ENCODE peak calls at places on chromosomes 7 and 10, in eight cellular contexts. B is heart left ventricle, U is ovary, S is epithelial cell of esophagus, R is HAP-1, V is iPS DF 6.9, T is hepatocyte, X is sigmoid colon. G is an unnamed sample.

GRCh38 chr7:2203551-2204300 is 29.0 kb downstream of the MAD1L1 start:
- DNase-seq in V (no peak), U (peak; percentile 83), R (no peak), S (no peak), T (peak; percentile 43), X (peak; percentile 67), B (no peak), G (no peak)

GRCh38 chr7:150969483-150969874 is 8.6 kb downstream of the KCNH2 start:
- DNase-seq in B (no peak), V (no peak), T (no peak), X (no peak), S (no peak), R (no peak), U (no peak), G (no peak)

GRCh38 chr10:132149917-132150316 is 36.8 kb upstream of the DPYSL4 start:
- DNase-seq in S (no peak), T (no peak), B (no peak), U (peak; percentile 20), X (no peak), R (no peak), V (no peak), G (no peak)

GRCh38 chr10:52316005-52316404 is 1.9 kb downstream of the DKK1 start:
- DNase-seq in X (no peak), B (no peak), V (no peak), T (no peak), U (no peak), R (no peak), S (no peak), G (no peak)

GRCh38 chr7:123876557-123877256 is 31.7 kb downstream of the HYAL4 start:
- DNase-seq in X (no peak), B (no peak), R (no peak), U (no peak), T (no peak), V (no peak), S (no peak), G (no peak)

GRCh38 chr10:17616403-17617030 is 657 bp downstream of the HACD1 start:
- DNase-seq in B (peak; percentile 86), T (peak; percentile 81), V (peak; percentile 41), S (peak; percentile 59), U (peak; percentile 71), X (peak; percentile 90), R (peak; percentile 38), G (no peak)

GRCh38 chr7:114859477-114859876 is 62.4 kb upstream of the MDFIC start:
- DNase-seq in R (no peak), X (no peak), B (no peak), V (no peak), T (no peak), S (no peak), U (no peak), G (no peak)

GRCh38 chr7:74267756-74268565 is 13.8 kb upstream of the RFC2 start:
- DNase-seq in S (peak; percentile 51), T (no peak), B (no peak), R (no peak), V (no peak), U (no peak), X (no peak), G (no peak)

GRCh38 chr10:48511855-48512191 is 93.0 kb downstream of the ARHGAP22 start:
- DNase-seq in B (no peak), T (no peak), U (no peak), X (no peak), V (no peak), R (no peak), S (peak; percentile 39), G (no peak)

GRCh38 chr7:30367561-30367960 is 83.2 kb downstream of the ZNRF2 start:
- DNase-seq in B (no peak), U (no peak), V (no peak), T (no peak), R (peak; percentile 83), S (no peak), X (no peak), G (no peak)

GRCh38 chr10:60978287-60979115 is 34.5 kb upstream of the RHOBTB1 start:
- DNase-seq in S (peak; percentile 58), T (peak; percentile 25), B (no peak), X (no peak), V (no peak), U (no peak), R (peak; percentile 77), G (no peak)

GRCh38 chr7:92830532-92831110 is 5.8 kb downstream of the CDK6 start:
- DNase-seq in T (no peak), U (no peak), V (no peak), X (no peak), R (no peak), B (no peak), S (peak; percentile 35), G (no peak)
- H3K4me3 ChIP-seq in T (no peak overlapping the region), U (no peak overlapping the region), V (no peak overlapping the region), X (no peak overlapping the region), R (no peak overlapping the region), B (no peak overlapping the region), S (no peak overlapping the region), G (peak overlapping the region; percentile 87)

GRCh38 chr10:66799474-66799873 is 126.4 kb upstream of the LRRTM3 start:
- DNase-seq in B (no peak), V (no peak), S (no peak), T (no peak), R (no peak), U (no peak), X (no peak), G (no peak)
- H3K4me3 ChIP-seq in B (peak overlapping the region; percentile 8), V (no peak overlapping the region), S (no peak overlapping the region), T (no peak overlapping the region), R (no peak overlapping the region), U (no peak overlapping the region), X (no peak overlapping the region), G (no peak overlapping the region)

DNA sequence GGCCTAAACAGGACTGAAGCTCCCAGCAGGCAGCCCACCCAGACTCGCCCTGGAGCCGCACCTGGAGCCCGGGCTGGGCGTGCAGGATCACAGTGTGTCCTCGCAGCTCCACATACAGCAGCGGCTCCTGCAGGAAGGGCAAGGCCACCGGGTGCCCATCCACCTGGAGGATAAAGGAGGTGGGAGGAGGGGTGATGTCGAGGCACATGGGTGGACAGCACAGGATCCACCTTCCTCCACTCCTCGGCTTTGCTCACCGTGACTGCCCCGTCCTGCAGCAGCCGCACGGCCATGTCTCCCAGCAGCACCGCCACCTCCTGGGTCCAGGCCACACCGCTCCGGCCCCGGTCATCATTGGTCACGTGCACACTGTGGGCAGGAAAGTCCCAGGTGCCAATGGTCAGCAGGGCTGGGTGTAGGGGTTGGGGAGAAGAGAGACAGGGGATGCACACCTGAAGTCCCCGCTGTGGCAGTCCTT is 16.8 kb downstream of the ATP6V1F start:
- DNase-seq in B (no peak), T (no peak), U (peak; percentile 39), R (no peak), S (no peak), V (no peak), X (peak; percentile 61), G (no peak)
- H3K4me3 ChIP-seq in B (no peak overlapping the region), T (no peak overlapping the region), U (no peak overlapping the region), R (no peak overlapping the region), S (no peak overlapping the region), V (no peak overlapping the region), X (no peak overlapping the region), G (no peak overlapping the region)

GRCh38 chr7:133079296-133079695 is 2.6 kb downstream of the CHCHD3 start:
- DNase-seq in U (no peak), V (no peak), S (no peak), R (peak; percentile 64), X (no peak), T (no peak), B (no peak), G (no peak)
- H3K4me3 ChIP-seq in U (no peak overlapping the region), V (no peak overlapping the region), S (no peak overlapping the region), R (peak overlapping the region; percentile 3), X (no peak overlapping the region), T (no peak overlapping the region), B (no peak overlapping the region), G (no peak overlapping the region)

DNA sequence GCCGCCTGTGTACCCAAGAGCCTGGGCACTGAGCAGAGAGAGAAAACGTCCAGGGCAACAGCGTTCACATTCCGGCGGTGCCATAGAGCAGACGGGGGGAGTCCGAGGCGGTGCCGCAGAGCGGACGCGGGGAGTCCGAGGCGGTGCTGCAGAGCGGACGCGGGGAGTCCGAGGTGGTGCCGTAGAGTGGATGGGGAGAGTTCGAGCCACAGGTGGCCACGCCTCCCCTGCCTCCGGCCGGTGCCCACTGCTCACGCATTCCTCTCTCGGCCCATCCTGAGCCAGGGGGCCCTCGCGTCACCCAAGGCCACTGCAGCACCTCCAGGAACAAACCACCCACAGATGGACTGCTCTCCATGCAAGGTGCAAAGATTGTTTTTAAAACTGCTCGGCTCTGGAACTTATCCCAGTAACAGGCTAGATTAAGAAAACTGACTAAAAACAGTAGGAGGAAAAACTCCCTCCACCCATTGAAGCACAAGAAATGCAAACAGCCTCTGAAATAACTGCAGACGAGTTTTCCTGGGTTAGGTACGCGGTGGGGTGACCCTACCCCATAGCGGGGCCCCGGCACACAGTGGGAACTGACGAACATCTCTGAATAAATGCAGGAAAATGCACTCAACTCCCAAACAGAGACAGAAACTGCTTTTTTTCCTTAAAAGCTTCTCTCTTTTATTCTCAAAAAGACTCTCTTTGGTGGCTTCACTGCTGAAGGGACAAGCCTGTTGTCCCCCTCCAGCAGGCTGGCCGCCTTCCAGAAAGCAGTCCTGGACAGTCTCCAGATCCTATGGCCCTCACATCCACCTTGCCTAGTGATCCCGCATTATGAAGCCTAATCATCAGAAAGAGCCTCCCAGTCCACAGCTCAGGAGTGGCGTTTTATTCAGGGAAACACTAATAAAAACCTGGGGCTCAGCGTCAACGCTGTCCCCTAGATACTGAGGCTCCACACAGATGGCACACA is 55.9 kb downstream of the DIP2C start:
- DNase-seq in V (no peak), U (peak; percentile 50), B (no peak), X (peak; percentile 82), R (no peak), S (no peak), T (no peak), G (no peak)
- H3K4me3 ChIP-seq in V (no peak overlapping the region), U (no peak overlapping the region), B (no peak overlapping the region), X (no peak overlapping the region), R (no peak overlapping the region), S (no peak overlapping the region), T (no peak overlapping the region), G (no peak overlapping the region)

DNA sequence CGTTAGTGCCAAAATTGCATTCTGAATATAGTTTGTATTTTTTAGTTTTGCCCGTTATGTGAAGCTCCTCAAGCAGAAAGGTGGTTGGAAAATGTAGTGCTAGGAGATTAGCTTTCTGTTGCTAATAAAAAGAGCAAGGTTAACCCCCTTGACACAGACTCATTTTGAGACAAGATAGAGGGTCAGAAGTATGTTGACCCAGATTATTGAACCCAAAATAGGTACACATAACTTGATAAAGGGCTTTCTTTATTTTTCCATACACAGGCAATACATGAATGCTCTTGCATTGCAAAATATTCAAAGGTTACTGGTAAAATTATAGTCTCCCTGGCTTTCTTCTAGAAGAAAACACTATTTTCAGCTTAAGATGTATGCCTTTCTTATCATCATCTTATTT is 10.0 kb upstream of the PON2 start:
- DNase-seq in V (no peak), T (no peak), R (no peak), B (no peak), S (no peak), U (no peak), X (no peak), G (no peak)
- H3K4me3 ChIP-seq in V (no peak overlapping the region), T (no peak overlapping the region), R (no peak overlapping the region), B (no peak overlapping the region), S (no peak overlapping the region), U (no peak overlapping the region), X (no peak overlapping the region), G (no peak overlapping the region)